ENCODE peak calls at places on chromosomes 5 and 9, in six cellular contexts. One of them, this sample, is unnamed.
A peak's percentile ranks its signal among the peaks of the same experiment; 100 is the strongest.

GRCh38 chr5:6255956-6256355 is 122.4 kb downstream of the MED10 start:
- DNase-seq in DMS153: no peak
- DNase-seq in stimulated activated CD8-positive, alpha-beta memory T cell treated with anti-CD3 and anti-CD28 coated beads, Interleukin-7, amount 100 ng/mL, for 1 hour: no peak
- DNase-seq in foreskin fibroblast: no peak
- DNase-seq in left cardiac atrium: no peak
- DNase-seq in left ventricle myocardium inferior: no peak
- DNase-seq in this sample: no peak

GRCh38 chr5:158463971-158464370 is 605.0 kb upstream of the CLINT1 start:
- DNase-seq in left cardiac atrium: peak; percentile 44
- DNase-seq in left ventricle myocardium inferior: peak; percentile 26
- DNase-seq in foreskin fibroblast: peak; percentile 71
- DNase-seq in stimulated activated CD8-positive, alpha-beta memory T cell treated with anti-CD3 and anti-CD28 coated beads, Interleukin-7, amount 100 ng/mL, for 1 hour: no peak
- DNase-seq in DMS153: no peak
- DNase-seq in this sample: no peak

GRCh38 chr5:93421987-93422391 is 159.0 kb downstream of the NR2F1-AS1 start:
- DNase-seq in foreskin fibroblast: no peak
- DNase-seq in left ventricle myocardium inferior: no peak
- DNase-seq in DMS153: no peak
- DNase-seq in stimulated activated CD8-positive, alpha-beta memory T cell treated with anti-CD3 and anti-CD28 coated beads, Interleukin-7, amount 100 ng/mL, for 1 hour: no peak
- DNase-seq in left cardiac atrium: no peak
- DNase-seq in this sample: no peak

GRCh38 chr9:133428579-133429215 is 6.5 kb downstream of the ADAMTS13 start:
- DNase-seq in stimulated activated CD8-positive, alpha-beta memory T cell treated with anti-CD3 and anti-CD28 coated beads, Interleukin-7, amount 100 ng/mL, for 1 hour: no peak
- DNase-seq in left ventricle myocardium inferior: no peak
- DNase-seq in foreskin fibroblast: no peak
- DNase-seq in left cardiac atrium: no peak
- DNase-seq in DMS153: peak; percentile 17
- DNase-seq in this sample: no peak

GRCh38 chr9:121976751-121977150 is 116.4 kb downstream of the TTLL11 start:
- DNase-seq in stimulated activated CD8-positive, alpha-beta memory T cell treated with anti-CD3 and anti-CD28 coated beads, Interleukin-7, amount 100 ng/mL, for 1 hour: no peak
- DNase-seq in DMS153: no peak
- DNase-seq in left cardiac atrium: no peak
- DNase-seq in foreskin fibroblast: peak; percentile 79
- DNase-seq in left ventricle myocardium inferior: no peak
- DNase-seq in this sample: no peak

GRCh38 chr5:65802820-65803219 is 80.8 kb downstream of the NLN start:
- DNase-seq in left ventricle myocardium inferior: no peak
- DNase-seq in left cardiac atrium: no peak
- DNase-seq in stimulated activated CD8-positive, alpha-beta memory T cell treated with anti-CD3 and anti-CD28 coated beads, Interleukin-7, amount 100 ng/mL, for 1 hour: no peak
- DNase-seq in DMS153: no peak
- DNase-seq in foreskin fibroblast: no peak
- DNase-seq in this sample: no peak

GRCh38 chr5:170405822-170406221 is 16.7 kb upstream of the KCNMB1 start:
- DNase-seq in left cardiac atrium: no peak
- DNase-seq in left ventricle myocardium inferior: no peak
- DNase-seq in DMS153: no peak
- DNase-seq in stimulated activated CD8-positive, alpha-beta memory T cell treated with anti-CD3 and anti-CD28 coated beads, Interleukin-7, amount 100 ng/mL, for 1 hour: no peak
- DNase-seq in foreskin fibroblast: no peak
- DNase-seq in this sample: no peak

GRCh38 chr5:138275379-138275782 is 960 bp upstream of the GFRA3 start:
- DNase-seq in foreskin fibroblast: no peak
- DNase-seq in left ventricle myocardium inferior: no peak
- DNase-seq in DMS153: no peak
- DNase-seq in left cardiac atrium: no peak
- DNase-seq in stimulated activated CD8-positive, alpha-beta memory T cell treated with anti-CD3 and anti-CD28 coated beads, Interleukin-7, amount 100 ng/mL, for 1 hour: no peak
- DNase-seq in this sample: no peak

GRCh38 chr9:114203410-114204140 is 48.2 kb downstream of the COL27A1 start:
- DNase-seq in left cardiac atrium: no peak
- DNase-seq in left ventricle myocardium inferior: no peak
- DNase-seq in foreskin fibroblast: peak; percentile 32
- DNase-seq in DMS153: no peak
- DNase-seq in stimulated activated CD8-positive, alpha-beta memory T cell treated with anti-CD3 and anti-CD28 coated beads, Interleukin-7, amount 100 ng/mL, for 1 hour: no peak
- DNase-seq in this sample: no peak

GRCh38 chr9:124281934-124282351 is 24.2 kb downstream of the NEK6 start:
- DNase-seq in DMS153: no peak
- DNase-seq in foreskin fibroblast: no peak
- DNase-seq in stimulated activated CD8-positive, alpha-beta memory T cell treated with anti-CD3 and anti-CD28 coated beads, Interleukin-7, amount 100 ng/mL, for 1 hour: no peak
- DNase-seq in left cardiac atrium: no peak
- DNase-seq in left ventricle myocardium inferior: no peak
- DNase-seq in this sample: no peak

GRCh38 chr9:127626752-127627493 is 14.8 kb downstream of the STXBP1 start:
- DNase-seq in left cardiac atrium: no peak
- DNase-seq in DMS153: peak; percentile 35
- DNase-seq in stimulated activated CD8-positive, alpha-beta memory T cell treated with anti-CD3 and anti-CD28 coated beads, Interleukin-7, amount 100 ng/mL, for 1 hour: no peak
- DNase-seq in foreskin fibroblast: no peak
- DNase-seq in left ventricle myocardium inferior: no peak
- DNase-seq in this sample: no peak

GRCh38 chr9:121279841-121280388 is 12.0 kb downstream of the GSN start:
- DNase-seq in left cardiac atrium: no peak
- DNase-seq in foreskin fibroblast: no peak
- DNase-seq in left ventricle myocardium inferior: no peak
- DNase-seq in DMS153: no peak
- DNase-seq in stimulated activated CD8-positive, alpha-beta memory T cell treated with anti-CD3 and anti-CD28 coated beads, Interleukin-7, amount 100 ng/mL, for 1 hour: no peak
- DNase-seq in this sample: no peak

GRCh38 chr9:105329729-105330082 is 85.3 kb downstream of the SLC44A1 start:
- DNase-seq in stimulated activated CD8-positive, alpha-beta memory T cell treated with anti-CD3 and anti-CD28 coated beads, Interleukin-7, amount 100 ng/mL, for 1 hour: no peak
- DNase-seq in left ventricle myocardium inferior: no peak
- DNase-seq in foreskin fibroblast: no peak
- DNase-seq in left cardiac atrium: no peak
- DNase-seq in DMS153: no peak
- DNase-seq in this sample: no peak

GRCh38 chr5:170216262-170216864 is 16.4 kb upstream of the C5orf58 start:
- DNase-seq in stimulated activated CD8-positive, alpha-beta memory T cell treated with anti-CD3 and anti-CD28 coated beads, Interleukin-7, amount 100 ng/mL, for 1 hour: no peak
- DNase-seq in left cardiac atrium: no peak
- DNase-seq in left ventricle myocardium inferior: no peak
- DNase-seq in foreskin fibroblast: peak; percentile 60
- DNase-seq in DMS153: no peak
- DNase-seq in this sample: no peak